ENCODE peak calls at places on chromosome 17, in nine cellular contexts. One of them, this sample, is unnamed.

GRCh38 chr17:65163990-65164495 is 26.9 kb downstream of the RGS9 start:
- DNase-seq in SK-N-SH: no peak
- DNase-seq in transverse colon: peak
- DNase-seq in lung: no peak
- DNase-seq in H1: no peak
- DNase-seq in left lung: no peak
- DNase-seq in CD8-positive, alpha-beta memory T cell: peak
- DNase-seq in OCI-LY7: peak
- DNase-seq in aorta: no peak
- DNase-seq in this sample: no peak

GRCh38 chr17:20203021-20203420 is 193.9 kb downstream of the SPECC1 start:
- DNase-seq in lung: no peak
- DNase-seq in CD8-positive, alpha-beta memory T cell: no peak
- DNase-seq in transverse colon: no peak
- DNase-seq in H1: no peak
- DNase-seq in aorta: no peak
- DNase-seq in OCI-LY7: no peak
- DNase-seq in SK-N-SH: no peak
- DNase-seq in left lung: no peak
- DNase-seq in this sample: no peak

GRCh38 chr17:64278614-64279013 is 15.6 kb upstream of the TEX2 start:
- DNase-seq in left lung: no peak
- DNase-seq in transverse colon: peak
- DNase-seq in aorta: no peak
- DNase-seq in CD8-positive, alpha-beta memory T cell: no peak
- DNase-seq in OCI-LY7: peak
- DNase-seq in lung: no peak
- DNase-seq in H1: no peak
- DNase-seq in SK-N-SH: no peak
- DNase-seq in this sample: no peak

GRCh38 chr17:32445075-32445427 is 741 bp downstream of the PSMD11 start:
- DNase-seq in transverse colon: peak
- DNase-seq in lung: peak
- DNase-seq in OCI-LY7: no peak
- DNase-seq in SK-N-SH: no peak
- DNase-seq in aorta: peak
- DNase-seq in left lung: no peak
- DNase-seq in CD8-positive, alpha-beta memory T cell: peak
- DNase-seq in H1: no peak
- DNase-seq in this sample: no peak

GRCh38 chr17:39701012-39701783 is 1.3 kb downstream of the ERBB2 start:
- DNase-seq in aorta: peak
- DNase-seq in OCI-LY7: no peak
- DNase-seq in H1: no peak
- DNase-seq in lung: no peak
- DNase-seq in SK-N-SH: no peak
- DNase-seq in CD8-positive, alpha-beta memory T cell: no peak
- DNase-seq in left lung: no peak
- DNase-seq in transverse colon: peak
- DNase-seq in this sample: no peak

GRCh38 chr17:79938696-79939435 is 96.8 kb downstream of the TBC1D16 start:
- DNase-seq in left lung: no peak
- DNase-seq in aorta: peak
- DNase-seq in CD8-positive, alpha-beta memory T cell: no peak
- DNase-seq in H1: no peak
- DNase-seq in transverse colon: no peak
- DNase-seq in OCI-LY7: no peak
- DNase-seq in SK-N-SH: no peak
- DNase-seq in lung: no peak
- DNase-seq in this sample: no peak

GRCh38 chr17:57707892-57708291 is 37.2 kb downstream of the CCDC182 start:
- DNase-seq in SK-N-SH: peak
- DNase-seq in left lung: no peak
- DNase-seq in aorta: no peak
- DNase-seq in CD8-positive, alpha-beta memory T cell: no peak
- DNase-seq in H1: peak
- DNase-seq in OCI-LY7: no peak
- DNase-seq in lung: peak
- DNase-seq in transverse colon: no peak
- DNase-seq in this sample: peak

GRCh38 chr17:2692781-2693135 is 18.8 kb downstream of the CLUH start:
- DNase-seq in lung: no peak
- DNase-seq in aorta: no peak
- DNase-seq in CD8-positive, alpha-beta memory T cell: no peak
- DNase-seq in left lung: no peak
- DNase-seq in H1: no peak
- DNase-seq in SK-N-SH: peak
- DNase-seq in transverse colon: no peak
- DNase-seq in OCI-LY7: no peak
- DNase-seq in this sample: no peak

GRCh38 chr17:36064142-36064541 is at the start of gene CCL18:
- DNase-seq in transverse colon: no peak
- DNase-seq in H1: no peak
- DNase-seq in left lung: no peak
- DNase-seq in OCI-LY7: no peak
- DNase-seq in CD8-positive, alpha-beta memory T cell: no peak
- DNase-seq in SK-N-SH: no peak
- DNase-seq in lung: no peak
- DNase-seq in aorta: no peak
- DNase-seq in this sample: no peak

GRCh38 chr17:9644910-9645751 is at the start of gene USP43:
- DNase-seq in left lung: peak
- DNase-seq in CD8-positive, alpha-beta memory T cell: peak
- DNase-seq in transverse colon: peak
- DNase-seq in aorta: no peak
- DNase-seq in SK-N-SH: peak
- DNase-seq in H1: peak
- DNase-seq in lung: peak
- DNase-seq in OCI-LY7: peak
- DNase-seq in this sample: no peak

GRCh38 chr17:7573324-7574080 is 5.9 kb upstream of the CD68 start:
- DNase-seq in SK-N-SH: peak
- DNase-seq in aorta: peak
- DNase-seq in OCI-LY7: peak
- DNase-seq in transverse colon: peak
- DNase-seq in H1: peak
- DNase-seq in CD8-positive, alpha-beta memory T cell: peak
- DNase-seq in lung: peak
- DNase-seq in left lung: peak
- DNase-seq in this sample: peak

GRCh38 chr17:7572338-7572587 is 7.2 kb upstream of the CD68 start:
- DNase-seq in CD8-positive, alpha-beta memory T cell: no peak
- DNase-seq in SK-N-SH: no peak
- DNase-seq in transverse colon: no peak
- DNase-seq in H1: no peak
- DNase-seq in OCI-LY7: no peak
- DNase-seq in left lung: no peak
- DNase-seq in lung: peak
- DNase-seq in aorta: no peak
- DNase-seq in this sample: no peak

GRCh38 chr17:7574176-7574953 is 5.1 kb upstream of the CD68 start:
- DNase-seq in lung: no peak
- DNase-seq in H1: no peak
- DNase-seq in CD8-positive, alpha-beta memory T cell: no peak
- DNase-seq in OCI-LY7: no peak
- DNase-seq in aorta: no peak
- DNase-seq in left lung: no peak
- DNase-seq in SK-N-SH: no peak
- DNase-seq in transverse colon: no peak
- DNase-seq in this sample: no peak

GRCh38 chr17:7572588-7573323 is 6.7 kb upstream of the CD68 start:
- DNase-seq in transverse colon: peak
- DNase-seq in CD8-positive, alpha-beta memory T cell: peak
- DNase-seq in left lung: peak
- DNase-seq in H1: peak
- DNase-seq in SK-N-SH: peak
- DNase-seq in OCI-LY7: peak
- DNase-seq in lung: no peak
- DNase-seq in aorta: peak
- DNase-seq in this sample: peak

DNA sequence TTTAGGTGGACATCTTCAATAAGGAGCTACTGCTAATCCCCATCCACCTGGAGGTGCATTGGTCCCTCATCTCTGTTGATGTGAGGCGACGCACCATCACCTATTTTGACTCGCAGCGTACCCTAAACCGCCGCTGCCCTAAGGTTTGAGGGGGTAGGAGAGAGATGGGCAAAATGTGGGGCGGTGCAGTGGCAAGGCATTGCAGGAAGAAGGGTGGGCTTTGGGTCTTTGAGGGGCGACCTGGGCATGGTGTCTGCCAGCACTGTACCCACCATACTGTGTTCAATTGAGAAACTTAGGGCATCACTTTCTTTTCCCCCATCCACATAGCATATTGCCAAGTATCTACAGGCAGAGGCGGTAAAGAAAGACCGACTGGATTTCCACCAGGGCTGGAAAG is 8.6 kb downstream of the SENP3 start:
- DNase-seq in lung: no peak
- DNase-seq in transverse colon: no peak
- DNase-seq in left lung: no peak
- DNase-seq in SK-N-SH: no peak
- DNase-seq in aorta: no peak
- DNase-seq in H1: no peak
- DNase-seq in CD8-positive, alpha-beta memory T cell: no peak
- DNase-seq in OCI-LY7: no peak
- DNase-seq in this sample: no peak
- H3K27ac ChIP-seq in lung: no peak
- H3K27ac ChIP-seq in transverse colon: no peak
- H3K27ac ChIP-seq in left lung: no peak
- H3K27ac ChIP-seq in SK-N-SH: no peak
- H3K27ac ChIP-seq in aorta: no peak
- H3K27ac ChIP-seq in H1: no peak
- H3K27ac ChIP-seq in CD8-positive, alpha-beta memory T cell: no peak
- H3K27ac ChIP-seq in OCI-LY7: no peak
- H3K27ac ChIP-seq in this sample: no peak

DNA sequence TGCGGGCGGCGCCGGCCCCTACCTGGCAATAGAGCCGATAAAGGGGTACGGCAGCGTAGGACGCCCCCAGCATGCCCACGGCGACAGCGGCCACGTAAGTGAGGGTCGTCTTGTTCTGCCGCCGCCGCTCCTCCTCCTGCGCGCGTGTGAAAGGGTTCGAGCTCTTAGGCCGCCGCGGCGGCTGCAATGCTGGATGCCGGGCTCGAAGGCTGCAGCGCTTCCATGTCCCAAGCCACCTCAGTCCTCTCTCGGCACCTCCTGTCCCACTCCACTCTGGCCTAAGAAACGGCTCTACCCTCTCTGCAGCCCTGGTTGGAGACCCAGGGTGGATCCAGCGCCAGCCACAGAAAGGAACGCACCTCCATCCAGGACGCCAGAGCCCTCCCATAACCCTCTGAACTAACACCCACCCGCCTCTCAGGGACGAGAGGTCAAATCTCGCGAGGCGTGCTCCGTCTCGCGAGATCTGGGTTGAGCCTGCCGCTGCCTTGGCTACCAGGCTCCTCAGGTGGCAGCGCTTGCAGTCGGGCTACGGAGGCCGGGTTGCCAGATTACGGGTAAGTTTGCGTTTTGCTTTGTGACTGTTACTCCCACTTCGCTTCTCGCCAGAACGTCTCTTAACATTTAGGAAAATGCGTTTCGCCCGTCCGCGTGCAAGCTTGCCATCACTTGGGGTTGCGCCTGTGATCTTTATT is at the start of the genes COX11 and STXBP4:
- DNase-seq in left lung: peak
- DNase-seq in aorta: peak
- DNase-seq in lung: peak
- DNase-seq in H1: peak
- DNase-seq in SK-N-SH: peak
- DNase-seq in CD8-positive, alpha-beta memory T cell: peak
- DNase-seq in OCI-LY7: peak
- DNase-seq in transverse colon: peak
- DNase-seq in this sample: peak
- H3K27ac ChIP-seq in left lung: peak
- H3K27ac ChIP-seq in aorta: peak
- H3K27ac ChIP-seq in lung: peak
- H3K27ac ChIP-seq in H1: peak
- H3K27ac ChIP-seq in SK-N-SH: peak
- H3K27ac ChIP-seq in CD8-positive, alpha-beta memory T cell: peak
- H3K27ac ChIP-seq in OCI-LY7: peak
- H3K27ac ChIP-seq in transverse colon: peak
- H3K27ac ChIP-seq in this sample: peak

DNA sequence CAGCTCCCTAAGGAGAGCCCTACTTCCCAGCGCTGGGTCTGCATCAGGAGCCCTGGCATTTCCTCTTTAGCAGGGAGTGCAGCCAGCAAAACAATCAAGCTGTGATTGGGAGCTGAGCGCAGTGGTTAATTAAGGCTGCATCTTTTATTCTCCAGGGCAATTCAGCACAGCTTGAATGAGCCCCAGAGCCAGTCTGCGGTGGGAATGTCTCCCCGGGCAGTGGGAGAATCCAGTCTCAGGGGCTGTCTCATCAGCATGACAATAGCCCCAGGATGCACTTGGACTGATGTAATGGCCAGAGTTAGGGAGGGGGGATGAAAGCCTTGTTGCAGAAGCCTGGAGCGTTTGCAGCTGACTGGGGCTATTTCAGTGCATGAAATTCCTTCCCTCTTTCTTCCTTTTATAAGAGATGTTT is 292.6 kb upstream of the SOX9 start:
- DNase-seq in OCI-LY7: no peak
- DNase-seq in transverse colon: no peak
- DNase-seq in aorta: no peak
- DNase-seq in left lung: no peak
- DNase-seq in SK-N-SH: peak
- DNase-seq in lung: no peak
- DNase-seq in H1: peak
- DNase-seq in CD8-positive, alpha-beta memory T cell: no peak
- DNase-seq in this sample: peak
- H3K27ac ChIP-seq in OCI-LY7: no peak
- H3K27ac ChIP-seq in transverse colon: no peak
- H3K27ac ChIP-seq in aorta: no peak
- H3K27ac ChIP-seq in left lung: no peak
- H3K27ac ChIP-seq in SK-N-SH: no peak
- H3K27ac ChIP-seq in lung: no peak
- H3K27ac ChIP-seq in H1: no peak
- H3K27ac ChIP-seq in CD8-positive, alpha-beta memory T cell: no peak
- H3K27ac ChIP-seq in this sample: no peak

GRCh38 chr17:42670925-42671657 is 5.7 kb downstream of the PLEKHH3 start:
- DNase-seq in SK-N-SH: no peak
- DNase-seq in lung: no peak
- DNase-seq in aorta: no peak
- DNase-seq in H1: peak
- DNase-seq in transverse colon: no peak
- DNase-seq in OCI-LY7: no peak
- DNase-seq in left lung: no peak
- DNase-seq in CD8-positive, alpha-beta memory T cell: no peak
- DNase-seq in this sample: no peak
- H3K27ac ChIP-seq in SK-N-SH: no peak
- H3K27ac ChIP-seq in lung: no peak
- H3K27ac ChIP-seq in aorta: no peak
- H3K27ac ChIP-seq in H1: no peak
- H3K27ac ChIP-seq in transverse colon: no peak
- H3K27ac ChIP-seq in OCI-LY7: no peak
- H3K27ac ChIP-seq in left lung: no peak
- H3K27ac ChIP-seq in CD8-positive, alpha-beta memory T cell: no peak
- H3K27ac ChIP-seq in this sample: no peak

GRCh38 chr17:17765359-17765758 is 71.4 kb downstream of the SREBF1 start:
- DNase-seq in left lung: no peak
- DNase-seq in OCI-LY7: peak
- DNase-seq in H1: no peak
- DNase-seq in transverse colon: no peak
- DNase-seq in CD8-positive, alpha-beta memory T cell: no peak
- DNase-seq in aorta: no peak
- DNase-seq in lung: no peak
- DNase-seq in SK-N-SH: no peak
- DNase-seq in this sample: no peak
- H3K27ac ChIP-seq in left lung: no peak
- H3K27ac ChIP-seq in OCI-LY7: peak
- H3K27ac ChIP-seq in H1: no peak
- H3K27ac ChIP-seq in transverse colon: peak
- H3K27ac ChIP-seq in CD8-positive, alpha-beta memory T cell: no peak
- H3K27ac ChIP-seq in aorta: no peak
- H3K27ac ChIP-seq in lung: no peak
- H3K27ac ChIP-seq in SK-N-SH: no peak
- H3K27ac ChIP-seq in this sample: peak

GRCh38 chr17:68794636-68795503 is 160.3 kb downstream of the ABCA8 start:
- DNase-seq in transverse colon: no peak
- DNase-seq in lung: no peak
- DNase-seq in SK-N-SH: no peak
- DNase-seq in OCI-LY7: peak
- DNase-seq in H1: no peak
- DNase-seq in aorta: peak
- DNase-seq in left lung: no peak
- DNase-seq in CD8-positive, alpha-beta memory T cell: no peak
- DNase-seq in this sample: peak
- H3K27ac ChIP-seq in transverse colon: peak
- H3K27ac ChIP-seq in lung: peak
- H3K27ac ChIP-seq in SK-N-SH: peak
- H3K27ac ChIP-seq in OCI-LY7: no peak
- H3K27ac ChIP-seq in H1: no peak
- H3K27ac ChIP-seq in aorta: no peak
- H3K27ac ChIP-seq in left lung: peak
- H3K27ac ChIP-seq in CD8-positive, alpha-beta memory T cell: no peak
- H3K27ac ChIP-seq in this sample: peak